ENCODE peak calls at places on chromosomes 5 and 9, in four cellular contexts. E, X, N and U are unnamed samples.

GRCh38 chr5:81552844-81553569 is 159.1 kb upstream of the ACOT12 start:
- DNase-seq in N (no peak), X (no peak), E (no peak), U (no peak)

GRCh38 chr9:114172981-114173833 is 17.9 kb downstream of the COL27A1 start:
- DNase-seq in X (no peak), E (no peak), N (no peak), U (no peak)

GRCh38 chr5:170265527-170265926 is 32.0 kb downstream of the LCP2 start:
- DNase-seq in X (no peak), E (no peak), N (no peak), U (no peak)

GRCh38 chr5:180806351-180807011 is 3.9 kb upstream of the MGAT1 start:
- DNase-seq in E (no peak), X (no peak), N (no peak), U (peak; percentile 56)

GRCh38 chr5:149421834-149422233 is 42.7 kb upstream of the IL17B start:
- DNase-seq in E (no peak), N (no peak), X (no peak), U (no peak)

GRCh38 chr5:168420461-168420860 is 65.8 kb upstream of the RARS1 start:
- DNase-seq in X (no peak), E (no peak), N (no peak), U (no peak)

GRCh38 chr9:30197954-30198353 is 2186.5 kb upstream of the ACO1 start:
- DNase-seq in E (peak; percentile 52), N (no peak), X (no peak), U (peak; percentile 37)

GRCh38 chr5:98770158-98770910 is 3.1 kb upstream of the RGMB start:
- DNase-seq in X (no peak), E (peak; percentile 25), N (peak; percentile 48), U (peak; percentile 39)

GRCh38 chr5:51172853-51173635 is 210.2 kb upstream of the ISL1 start:
- DNase-seq in N (no peak), E (no peak), X (no peak), U (no peak)

GRCh38 chr9:129006328-129007034 is 21.6 kb downstream of the SH3GLB2 start:
- DNase-seq in E (peak; percentile 78), N (peak; percentile 89), X (peak; percentile 80), U (peak; percentile 80)

GRCh38 chr9:93651521-93651950 is 75.2 kb downstream of the PHF2 start:
- DNase-seq in N (no peak), E (no peak), X (peak; percentile 8), U (no peak)

GRCh38 chr5:161230222-161230621 is 316.3 kb downstream of the GABRB2 start:
- DNase-seq in X (peak; percentile 11), N (no peak), E (no peak), U (no peak)

GRCh38 chr5:73067213-73067612 is 53.2 kb upstream of the TMEM171 start:
- DNase-seq in N (no peak), E (no peak), X (no peak), U (no peak)

GRCh38 chr9:26243298-26243697 is 565.1 kb upstream of the TUSC1 start:
- DNase-seq in N (no peak), E (peak; percentile 43), X (no peak), U (no peak)

GRCh38 chr9:122370303-122370702 is 521 bp upstream of the PTGS1 start:
- DNase-seq in E (no peak), N (no peak), X (no peak), U (peak; percentile 71)

GRCh38 chr9:79134654-79135053 is 437.1 kb upstream of the TLE4 start:
- DNase-seq in X (peak; percentile 52), E (peak; percentile 23), N (no peak), U (peak; percentile 22)

GRCh38 chr5:176737001-176737745 is 73.2 kb upstream of the UNC5A start:
- DNase-seq in X (no peak), E (no peak), N (peak; percentile 72), U (no peak)

GRCh38 chr9:89400398-89401116 is 82.3 kb downstream of the SECISBP2 start:
- DNase-seq in N (no peak), E (no peak), X (no peak), U (peak; percentile 90)

GRCh38 chr5:160064979-160065619 is 54.2 kb downstream of the PWWP2A start:
- DNase-seq in E (no peak), X (no peak), N (peak; percentile 23), U (no peak)

GRCh38 chr9:5008206-5008605 is 23.1 kb downstream of the JAK2 start:
- DNase-seq in X (no peak), N (no peak), E (no peak), U (no peak)

GRCh38 chr5:179408646-179409045 is 63.4 kb upstream of the ADAMTS2 start:
- DNase-seq in E (no peak), X (no peak), N (no peak), U (no peak)

GRCh38 chr5:161400583-161400982 is 145.9 kb downstream of the GABRB2 start:
- DNase-seq in X (no peak), N (no peak), E (no peak), U (no peak)

GRCh38 chr5:94283093-94283492 is 335.3 kb downstream of the KIAA0825 start:
- DNase-seq in X (no peak), E (no peak), N (no peak), U (no peak)
- TF ChIP-seq MAX in X (no peak), E (no peak), N (no peak), U (no peak)

GRCh38 chr5:75037106-75037505 is 15.3 kb downstream of the GCNT4 start:
- DNase-seq in X (no peak), E (peak; percentile 48), N (no peak), U (peak; percentile 11)
- TF ChIP-seq MAX in X (no peak), E (no peak), N (no peak), U (no peak)

DNA sequence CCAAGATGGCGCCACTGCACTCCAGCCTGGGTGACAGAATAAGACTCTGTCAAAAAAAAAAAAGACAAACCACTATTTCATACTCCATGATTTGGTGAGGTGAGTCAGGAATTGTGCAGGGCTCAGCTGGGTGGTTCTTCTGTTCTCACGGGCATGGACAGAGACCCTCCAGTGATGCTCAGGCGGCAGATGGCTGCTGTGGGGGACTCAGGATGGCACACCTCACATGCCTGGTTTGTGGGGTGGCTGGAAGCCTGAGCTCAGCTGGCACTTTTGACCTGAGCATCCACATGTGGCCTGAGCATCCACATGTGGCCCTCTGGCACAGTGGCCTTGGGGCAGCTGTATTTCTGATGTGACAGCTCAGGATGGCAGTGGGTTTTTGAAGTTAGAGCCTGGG is 217.2 kb downstream of the IRX2 start:
- DNase-seq in N (no peak), E (no peak), X (no peak), U (no peak)
- TF ChIP-seq MAX in N (no peak), E (no peak), X (no peak), U (no peak)

DNA sequence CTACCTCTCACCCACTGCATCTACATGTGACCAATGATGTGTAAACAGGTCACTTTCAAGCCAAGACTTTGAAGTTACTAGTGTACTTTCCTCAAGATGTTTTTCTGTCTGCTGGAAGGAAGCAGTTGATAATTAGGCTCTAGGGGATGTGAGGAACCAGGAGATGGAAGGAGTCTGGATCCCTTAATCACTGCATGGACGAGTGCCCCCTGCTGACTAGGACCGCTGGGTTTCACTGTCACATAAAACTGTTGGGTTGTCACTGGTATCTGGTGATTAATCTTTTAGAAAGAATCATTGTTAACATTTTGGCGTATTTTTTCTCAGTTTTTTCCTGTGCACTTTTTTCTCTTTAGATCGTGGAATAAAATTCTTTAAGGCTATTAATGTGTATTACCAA is 79.5 kb downstream of the SREK1 start:
- DNase-seq in X (peak; percentile 32), N (no peak), E (peak; percentile 29), U (peak; percentile 40)
- TF ChIP-seq MAX in X (no peak), N (no peak), E (no peak), U (no peak)

GRCh38 chr9:14312721-14313377 is 1.1 kb downstream of the NFIB start:
- DNase-seq in X (peak; percentile 42), E (peak; percentile 31), N (peak; percentile 63), U (no peak)
- TF ChIP-seq MAX in X (peak; percentile 35), E (peak; percentile 4), N (peak; percentile 24), U (no peak)